ENCODE peak calls at places on chromosomes 6 and 20, in six cellular contexts. J, Y, H, K, F and M are unnamed samples.

GRCh38 chr6:14369717-14370116 is 252.1 kb downstream of the CD83 start:
- DNase-seq in F (no peak), Y (no peak), K (no peak), H (no peak), J (no peak), M (no peak)

GRCh38 chr6:40477246-40478126 is 109.7 kb downstream of the LRFN2 start:
- DNase-seq in J (no peak), H (no peak), Y (no peak), F (peak), K (no peak), M (no peak)

GRCh38 chr20:23037017-23037481 is 1.9 kb downstream of the SSTR4 start:
- DNase-seq in Y (no peak), H (no peak), J (no peak), F (no peak), K (no peak), M (no peak)

GRCh38 chr6:136723780-136724179 is 68.5 kb downstream of the MAP3K5 start:
- DNase-seq in K (no peak), H (no peak), Y (no peak), J (no peak), F (no peak), M (no peak)

GRCh38 chr20:47620808-47621805 is 119.4 kb downstream of the NCOA3 start:
- DNase-seq in Y (no peak), F (no peak), J (peak), H (no peak), K (peak), M (no peak)

GRCh38 chr20:62929051-62929538 is 2.8 kb upstream of the DIDO1 start:
- DNase-seq in J (no peak), K (no peak), F (peak), H (peak), Y (no peak), M (peak)

GRCh38 chr6:134925800-134926199 is 24.1 kb downstream of the ALDH8A1 start:
- DNase-seq in K (no peak), J (no peak), F (no peak), Y (no peak), H (no peak), M (no peak)

GRCh38 chr6:162032620-162033019 is 694.9 kb downstream of the PRKN start:
- DNase-seq in Y (no peak), H (no peak), J (peak), K (no peak), F (no peak), M (no peak)

GRCh38 chr6:169035381-169036280 is 218.0 kb downstream of the THBS2 start:
- DNase-seq in H (peak), K (no peak), F (no peak), J (peak), Y (no peak), M (no peak)

GRCh38 chr20:41287327-41287726 is 30.2 kb downstream of the ZHX3 start:
- DNase-seq in Y (no peak), K (no peak), J (peak), F (no peak), H (no peak), M (no peak)

GRCh38 chr6:13418838-13419237 is 68.6 kb downstream of the GFOD1 start:
- DNase-seq in K (no peak), J (no peak), Y (no peak), F (no peak), H (no peak), M (no peak)

GRCh38 chr6:15793288-15793687 is 130.5 kb upstream of the DTNBP1 start:
- DNase-seq in Y (no peak), H (no peak), F (no peak), J (peak), K (peak), M (no peak)

GRCh38 chr20:9609892-9610502 is 95.6 kb downstream of the LAMP5 start:
- DNase-seq in H (no peak), J (peak), K (peak), F (no peak), Y (peak), M (peak)

GRCh38 chr20:17969884-17970409 is 1.1 kb downstream of the MGME1 start:
- DNase-seq in F (peak), J (no peak), H (peak), Y (no peak), K (no peak), M (no peak)

GRCh38 chr6:158219229-158219628 is 51.1 kb downstream of the GTF2H5 start:
- DNase-seq in K (no peak), F (no peak), J (peak), H (no peak), Y (no peak), M (no peak)

GRCh38 chr6:156779206-156780116 is 2.3 kb downstream of the ARID1B start:
- DNase-seq in H (peak), F (peak), Y (no peak), J (no peak), K (no peak), M (peak)

GRCh38 chr6:12459945-12460800 is 170.0 kb downstream of the EDN1 start:
- DNase-seq in J (no peak), F (no peak), H (no peak), Y (no peak), K (no peak), M (no peak)

GRCh38 chr6:168156742-168157265 is 77.8 kb upstream of the FRMD1 start:
- DNase-seq in Y (no peak), K (no peak), J (no peak), H (no peak), F (no peak), M (no peak)

GRCh38 chr6:152271681-152272464 is 365.3 kb downstream of the SYNE1 start:
- DNase-seq in H (peak), J (no peak), Y (no peak), K (no peak), F (no peak), M (peak)

GRCh38 chr6:24910850-24911712 is 24.7 kb downstream of the RIPOR2 start:
- DNase-seq in H (peak), J (no peak), K (no peak), Y (no peak), F (peak), M (peak)

GRCh38 chr6:5126214-5126613 is 41.1 kb downstream of the PPP1R3G start:
- DNase-seq in Y (no peak), F (no peak), H (no peak), K (no peak), J (no peak), M (no peak)

GRCh38 chr6:133921249-133921859 is 31.7 kb upstream of the TBPL1 start:
- DNase-seq in F (peak), K (peak), H (peak), J (peak), Y (peak), M (peak)

GRCh38 chr20:25325997-25326396 is 64.6 kb downstream of the ABHD12 start:
- DNase-seq in J (no peak), H (no peak), F (no peak), K (no peak), Y (no peak), M (no peak)

GRCh38 chr6:41684311-41685182 is 46.3 kb downstream of the MDFI start:
- DNase-seq in F (no peak), H (no peak), Y (peak), K (no peak), J (no peak), M (no peak)

GRCh38 chr6:3455121-3455489 is 1.7 kb downstream of the SLC22A23 start:
- DNase-seq in J (no peak), Y (no peak), K (no peak), F (no peak), H (no peak), M (no peak)

GRCh38 chr6:3456395-3456767 is 469 bp downstream of the SLC22A23 start:
- DNase-seq in Y (no peak), H (no peak), F (no peak), J (no peak), K (no peak), M (no peak)

GRCh38 chr6:3455490-3456394 is 1.1 kb downstream of the SLC22A23 start:
- DNase-seq in H (peak), K (no peak), Y (peak), J (no peak), F (no peak), M (no peak)

GRCh38 chr6:3453410-3453809 is 3.4 kb downstream of the SLC22A23 start:
- DNase-seq in F (no peak), H (no peak), Y (peak), K (no peak), J (no peak), M (no peak)

GRCh38 chr6:3454206-3455016 is 2.4 kb downstream of the SLC22A23 start:
- DNase-seq in J (no peak), F (no peak), Y (no peak), K (no peak), H (no peak), M (no peak)
- H3K4me3 ChIP-seq in J (no peak), F (peak), Y (peak), K (no peak), H (peak), M (no peak)

GRCh38 chr6:29729774-29730328 is 6.6 kb downstream of the HLA-F start:
- DNase-seq in F (no peak), K (no peak), H (no peak), Y (no peak), J (no peak), M (no peak)
- H3K4me3 ChIP-seq in F (no peak), K (no peak), H (no peak), Y (no peak), J (no peak), M (no peak)

GRCh38 chr6:35729349-35729678 is 7.5 kb upstream of the ARMC12 start:
- DNase-seq in K (no peak), Y (no peak), F (no peak), H (no peak), J (no peak), M (no peak)
- H3K4me3 ChIP-seq in K (no peak), Y (no peak), F (no peak), H (no peak), J (no peak), M (no peak)

GRCh38 chr6:3847521-3847920 is 1.7 kb upstream of the FAM50B start:
- DNase-seq in K (no peak), F (no peak), J (no peak), H (no peak), Y (no peak), M (no peak)

GRCh38 chr6:3850451-3851203 is 1.5 kb downstream of the FAM50B start:
- DNase-seq in J (no peak), Y (no peak), F (peak), K (no peak), H (peak), M (no peak)

GRCh38 chr6:3848380-3848779 is 793 bp upstream of the FAM50B start:
- DNase-seq in Y (no peak), J (no peak), K (no peak), F (no peak), H (no peak), M (no peak)

GRCh38 chr6:3849681-3850450 is 693 bp downstream of the FAM50B start:
- DNase-seq in K (no peak), J (no peak), F (no peak), Y (no peak), H (peak), M (peak)

DNA sequence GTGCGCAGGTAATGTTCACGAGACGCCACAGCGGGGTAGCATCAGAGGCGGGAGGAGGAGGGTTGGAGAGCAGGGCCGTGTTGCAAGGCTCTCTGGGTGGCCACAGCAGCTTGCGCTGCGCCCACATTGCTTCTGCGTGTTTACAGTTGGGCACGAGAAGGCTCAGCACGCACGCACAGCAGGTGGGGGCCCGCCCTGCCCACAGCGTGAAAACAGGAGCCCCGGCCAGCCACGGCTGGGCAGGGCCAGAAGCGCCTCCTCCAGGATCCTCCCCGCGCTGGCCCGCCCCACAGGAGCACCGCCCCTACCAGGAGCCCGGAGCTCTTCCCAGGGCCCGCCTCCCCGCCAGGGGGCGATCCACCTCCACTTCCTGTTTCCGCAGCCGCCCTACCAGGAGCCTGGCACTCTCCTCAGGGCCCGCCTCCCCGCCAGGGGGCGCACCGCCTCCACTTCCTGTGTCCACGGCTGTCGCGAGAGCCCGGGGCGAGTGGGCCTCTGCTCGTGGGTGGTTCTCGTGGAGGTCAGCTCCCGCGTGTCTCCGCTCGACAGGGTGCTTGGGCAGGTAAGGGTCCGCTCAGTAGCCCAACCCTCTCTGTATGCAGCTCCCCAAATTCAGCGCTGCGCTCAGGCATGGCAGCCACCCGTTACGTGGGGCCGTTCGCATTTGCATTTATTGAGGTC is at the start of gene FAM50B:
- DNase-seq in H (peak), K (no peak), J (no peak), Y (peak), F (peak), M (peak)
- H3K4me3 ChIP-seq in H (peak), K (peak), J (peak), Y (peak), F (peak), M (peak)

DNA sequence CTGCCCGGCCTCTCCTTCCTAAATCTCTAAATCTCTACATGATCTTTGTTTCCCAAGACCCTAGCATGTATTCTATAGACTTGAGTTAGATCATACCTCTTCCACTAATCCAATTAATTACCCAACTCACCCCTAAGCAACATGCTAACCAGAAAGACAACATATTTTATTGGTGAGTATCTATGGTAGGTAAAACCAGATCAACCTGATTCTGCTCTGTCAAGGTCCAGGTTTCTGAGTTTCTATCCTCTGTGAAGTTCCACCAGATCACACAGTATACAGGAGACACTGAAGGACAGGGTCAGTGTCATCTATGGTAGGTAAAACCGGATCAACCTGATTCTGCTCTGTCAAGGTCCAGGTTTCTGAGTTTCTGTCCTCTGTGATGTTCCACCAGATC is 363.2 kb upstream of the MARCKS start:
- DNase-seq in Y (no peak), K (no peak), J (no peak), H (no peak), F (no peak), M (no peak)
- H3K4me3 ChIP-seq in Y (no peak), K (no peak), J (no peak), H (no peak), F (no peak), M (no peak)

GRCh38 chr6:154933181-154933827 is 61.8 kb upstream of the TIAM2 start:
- DNase-seq in Y (no peak), H (no peak), J (no peak), F (no peak), K (no peak), M (no peak)
- H3K4me3 ChIP-seq in Y (no peak), H (no peak), J (no peak), F (no peak), K (no peak), M (no peak)

GRCh38 chr20:57707320-57707719 is 2.5 kb downstream of the PMEPA1 start:
- DNase-seq in Y (no peak), H (no peak), F (no peak), J (no peak), K (no peak), M (no peak)

GRCh38 chr20:57707849-57708693 is 1.7 kb downstream of the PMEPA1 start:
- DNase-seq in Y (no peak), F (no peak), K (no peak), H (no peak), J (no peak), M (no peak)

GRCh38 chr20:57709823-57710799 is at the start of gene PMEPA1:
- DNase-seq in F (peak), Y (peak), H (peak), K (peak), J (no peak), M (peak)

GRCh38 chr20:57710841-57711240 is 1.0 kb upstream of the PMEPA1 start:
- DNase-seq in K (no peak), Y (no peak), H (no peak), F (no peak), J (no peak), M (no peak)

GRCh38 chr20:57708694-57709673 is 831 bp downstream of the PMEPA1 start:
- DNase-seq in Y (no peak), K (no peak), J (no peak), F (peak), H (peak), M (peak)
- H3K4me3 ChIP-seq in Y (peak), K (peak), J (peak), F (peak), H (peak), M (peak)

DNA sequence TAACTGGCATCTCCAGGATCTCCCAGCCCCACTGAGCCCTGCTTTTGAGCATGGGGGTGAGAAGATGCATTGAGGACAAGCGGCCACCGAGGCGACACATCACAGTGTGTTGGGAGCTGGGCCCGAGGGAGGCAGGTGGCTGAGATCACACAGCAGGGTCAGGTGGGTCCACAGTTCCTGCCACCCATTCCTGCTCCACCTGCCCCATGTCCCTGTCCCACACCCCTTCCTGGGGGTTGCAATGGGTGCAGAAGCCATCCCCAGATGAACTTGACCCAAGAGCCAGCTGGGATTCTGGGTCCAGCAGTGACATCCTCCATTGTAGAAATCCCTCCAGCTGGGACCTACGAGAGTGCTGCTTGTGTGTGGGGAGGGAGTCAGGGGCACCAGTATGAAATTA is 1.0 kb downstream of the TGM2 start:
- DNase-seq in Y (no peak), J (no peak), K (no peak), H (peak), F (no peak), M (no peak)
- H3K4me3 ChIP-seq in Y (peak), J (peak), K (no peak), H (peak), F (no peak), M (peak)

GRCh38 chr20:37905969-37906613 is 3.2 kb downstream of the VSTM2L start:
- DNase-seq in J (no peak), K (no peak), H (no peak), Y (no peak), F (no peak), M (no peak)

GRCh38 chr20:37904845-37905244 is 1.9 kb downstream of the VSTM2L start:
- DNase-seq in H (no peak), J (no peak), K (no peak), Y (no peak), F (no peak), M (no peak)

GRCh38 chr20:37902504-37903313 is at the start of gene VSTM2L:
- DNase-seq in F (no peak), H (peak), K (no peak), J (no peak), Y (no peak), M (no peak)

GRCh38 chr20:37903317-37904007 is 535 bp downstream of the VSTM2L start:
- DNase-seq in F (no peak), J (no peak), K (no peak), H (no peak), Y (no peak), M (no peak)

DNA sequence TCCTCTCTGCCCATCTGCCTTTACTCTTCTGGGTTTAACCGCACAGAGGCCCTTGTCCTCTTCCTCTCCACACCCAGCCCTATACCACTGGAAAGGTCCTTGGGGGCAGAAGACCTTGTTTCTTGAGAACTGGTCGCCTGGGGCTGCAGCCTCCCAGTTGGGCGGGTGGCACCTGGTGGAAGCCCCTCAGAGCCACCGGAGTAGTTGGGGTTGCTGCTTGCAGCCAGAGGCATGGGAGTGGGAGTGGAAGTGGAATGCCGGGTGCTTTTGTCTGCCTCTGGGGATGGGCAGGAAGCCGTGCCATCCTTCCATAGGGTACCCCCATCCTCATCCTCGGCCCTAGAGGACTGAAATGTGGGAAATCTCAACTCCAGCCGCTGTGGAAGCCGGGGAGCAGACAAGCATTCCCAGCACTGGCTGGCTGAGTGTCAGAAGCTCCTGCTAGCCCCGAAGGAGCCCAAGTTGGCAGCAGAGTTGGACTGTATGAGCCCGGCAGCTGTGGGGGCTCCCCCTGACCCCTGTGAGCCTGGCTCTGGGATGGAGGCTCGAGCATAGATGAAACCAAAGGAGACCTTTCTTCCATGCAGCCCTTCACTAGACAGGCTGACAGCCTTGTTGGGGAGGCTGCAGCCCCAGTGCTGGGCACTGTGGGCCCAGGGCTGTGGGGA is 1.2 kb downstream of the VSTM2L start:
- DNase-seq in H (no peak), F (no peak), K (no peak), J (no peak), Y (no peak), M (no peak)
- H3K4me3 ChIP-seq in H (peak), F (no peak), K (no peak), J (no peak), Y (peak), M (no peak)